ENCODE peak calls at places on chromosomes 2 and 18, in five cellular contexts. One of them, this sample, is unnamed.

GRCh38 chr2:17620280-17620679 is 79.8 kb downstream of the VSNL1 start:
- DNase-seq in CD8-positive, alpha-beta T cell: no peak
- DNase-seq in thoracic aorta: no peak
- DNase-seq in tibial artery: no peak
- DNase-seq in AG09319: no peak
- DNase-seq in this sample: no peak

GRCh38 chr2:29223851-29224692 is 108.9 kb downstream of the CLIP4 start:
- DNase-seq in CD8-positive, alpha-beta T cell: no peak
- DNase-seq in thoracic aorta: no peak
- DNase-seq in tibial artery: peak
- DNase-seq in AG09319: no peak
- DNase-seq in this sample: no peak

GRCh38 chr2:157837851-157838441 is 38.2 kb downstream of the ACVR1 start:
- DNase-seq in CD8-positive, alpha-beta T cell: no peak
- DNase-seq in thoracic aorta: no peak
- DNase-seq in tibial artery: peak
- DNase-seq in AG09319: no peak
- DNase-seq in this sample: no peak

GRCh38 chr2:39549718-39550464 is 112.8 kb upstream of the MAP4K3 start:
- DNase-seq in CD8-positive, alpha-beta T cell: no peak
- DNase-seq in thoracic aorta: no peak
- DNase-seq in tibial artery: no peak
- DNase-seq in AG09319: no peak
- DNase-seq in this sample: no peak

GRCh38 chr2:186848873-186849578 is at the start of gene ZSWIM2:
- DNase-seq in CD8-positive, alpha-beta T cell: no peak
- DNase-seq in thoracic aorta: peak
- DNase-seq in tibial artery: peak
- DNase-seq in AG09319: peak
- DNase-seq in this sample: peak

GRCh38 chr2:29940706-29941105 is 19.3 kb upstream of the ALK start:
- DNase-seq in CD8-positive, alpha-beta T cell: no peak
- DNase-seq in thoracic aorta: no peak
- DNase-seq in tibial artery: no peak
- DNase-seq in AG09319: no peak
- DNase-seq in this sample: no peak

GRCh38 chr2:227488045-227488444 is 16.1 kb downstream of the AGFG1 start:
- DNase-seq in CD8-positive, alpha-beta T cell: no peak
- DNase-seq in thoracic aorta: no peak
- DNase-seq in tibial artery: no peak
- DNase-seq in AG09319: no peak
- DNase-seq in this sample: no peak

GRCh38 chr2:213315168-213315876 is 31.1 kb downstream of the SPAG16 start:
- DNase-seq in CD8-positive, alpha-beta T cell: no peak
- DNase-seq in thoracic aorta: no peak
- DNase-seq in tibial artery: no peak
- DNase-seq in AG09319: no peak
- DNase-seq in this sample: no peak

GRCh38 chr18:52216104-52216503 is 123.9 kb upstream of the DCC start:
- DNase-seq in CD8-positive, alpha-beta T cell: no peak
- DNase-seq in thoracic aorta: no peak
- DNase-seq in tibial artery: no peak
- DNase-seq in AG09319: no peak
- DNase-seq in this sample: no peak

GRCh38 chr2:219612605-219613286 is 14.7 kb upstream of the SLC4A3 start:
- DNase-seq in CD8-positive, alpha-beta T cell: no peak
- DNase-seq in thoracic aorta: no peak
- DNase-seq in tibial artery: no peak
- DNase-seq in AG09319: no peak
- DNase-seq in this sample: peak

GRCh38 chr2:86634352-86634751 is 10.7 kb upstream of the RNF103 start:
- DNase-seq in CD8-positive, alpha-beta T cell: no peak
- DNase-seq in thoracic aorta: no peak
- DNase-seq in tibial artery: no peak
- DNase-seq in AG09319: no peak
- DNase-seq in this sample: no peak

GRCh38 chr2:1818404-1818803 is 74.1 kb upstream of the PXDN start:
- DNase-seq in CD8-positive, alpha-beta T cell: no peak
- DNase-seq in thoracic aorta: no peak
- DNase-seq in tibial artery: no peak
- DNase-seq in AG09319: no peak
- DNase-seq in this sample: no peak

GRCh38 chr2:6184532-6185302 is 492.5 kb downstream of the SOX11 start:
- DNase-seq in CD8-positive, alpha-beta T cell: no peak
- DNase-seq in thoracic aorta: no peak
- DNase-seq in tibial artery: no peak
- DNase-seq in AG09319: no peak
- DNase-seq in this sample: no peak

GRCh38 chr2:2872713-2873449 is 504.7 kb downstream of the EIPR1 start:
- DNase-seq in CD8-positive, alpha-beta T cell: no peak
- DNase-seq in thoracic aorta: no peak
- DNase-seq in tibial artery: no peak
- DNase-seq in AG09319: no peak
- DNase-seq in this sample: no peak

GRCh38 chr2:204776781-204777559 is 231.7 kb downstream of the PARD3B start:
- DNase-seq in CD8-positive, alpha-beta T cell: no peak
- DNase-seq in thoracic aorta: no peak
- DNase-seq in tibial artery: no peak
- DNase-seq in AG09319: peak
- DNase-seq in this sample: no peak

GRCh38 chr2:188813315-188813714 is 160.9 kb upstream of the COL3A1 start:
- DNase-seq in CD8-positive, alpha-beta T cell: no peak
- DNase-seq in thoracic aorta: no peak
- DNase-seq in tibial artery: no peak
- DNase-seq in AG09319: no peak
- DNase-seq in this sample: no peak

GRCh38 chr2:86790828-86791561 is at the start of gene CD8A:
- DNase-seq in CD8-positive, alpha-beta T cell: peak
- DNase-seq in thoracic aorta: no peak
- DNase-seq in tibial artery: no peak
- DNase-seq in AG09319: no peak
- DNase-seq in this sample: peak

GRCh38 chr2:35989523-35989922 is 366.1 kb upstream of the CRIM1 start:
- DNase-seq in CD8-positive, alpha-beta T cell: no peak
- DNase-seq in thoracic aorta: no peak
- DNase-seq in tibial artery: no peak
- DNase-seq in AG09319: no peak
- DNase-seq in this sample: no peak

GRCh38 chr2:157783180-157783579 is 93.0 kb downstream of the ACVR1 start:
- DNase-seq in CD8-positive, alpha-beta T cell: no peak
- DNase-seq in thoracic aorta: no peak
- DNase-seq in tibial artery: no peak
- DNase-seq in AG09319: no peak
- DNase-seq in this sample: no peak

GRCh38 chr2:219603784-219604183 is 6.1 kb downstream of the STK11IP start:
- DNase-seq in CD8-positive, alpha-beta T cell: no peak
- DNase-seq in thoracic aorta: no peak
- DNase-seq in tibial artery: no peak
- DNase-seq in AG09319: no peak
- DNase-seq in this sample: no peak

GRCh38 chr2:152409691-152410597 is 75.0 kb downstream of the FMNL2 start:
- DNase-seq in CD8-positive, alpha-beta T cell: no peak
- DNase-seq in thoracic aorta: no peak
- DNase-seq in tibial artery: no peak
- DNase-seq in AG09319: no peak
- DNase-seq in this sample: no peak

DNA sequence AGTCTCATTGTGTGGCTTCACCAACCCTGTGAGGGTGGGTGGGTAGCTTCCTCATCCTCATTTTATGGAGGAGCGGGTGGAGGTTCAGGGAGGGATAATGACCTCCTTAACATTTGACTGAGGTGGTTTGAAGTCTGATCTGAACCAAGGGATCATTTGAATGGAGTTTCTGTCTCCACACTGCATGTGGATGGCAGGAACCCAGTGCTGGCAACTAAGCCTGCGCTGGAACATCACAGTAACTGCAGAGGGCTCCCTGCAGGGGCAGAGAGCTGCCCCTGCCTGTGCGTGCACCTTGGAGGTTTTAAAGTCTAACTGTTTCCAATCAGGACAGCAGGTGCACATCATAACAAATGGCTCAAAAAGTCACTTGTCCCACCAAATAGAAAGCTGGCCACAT is 3.3 kb downstream of the AGAP1 start:
- DNase-seq in CD8-positive, alpha-beta T cell: no peak
- DNase-seq in thoracic aorta: no peak
- DNase-seq in tibial artery: no peak
- DNase-seq in AG09319: no peak
- DNase-seq in this sample: no peak
- TF ChIP-seq CTCF in CD8-positive, alpha-beta T cell: no peak
- TF ChIP-seq CTCF in thoracic aorta: no peak
- TF ChIP-seq CTCF in tibial artery: no peak
- TF ChIP-seq CTCF in AG09319: no peak
- TF ChIP-seq CTCF in this sample: no peak

DNA sequence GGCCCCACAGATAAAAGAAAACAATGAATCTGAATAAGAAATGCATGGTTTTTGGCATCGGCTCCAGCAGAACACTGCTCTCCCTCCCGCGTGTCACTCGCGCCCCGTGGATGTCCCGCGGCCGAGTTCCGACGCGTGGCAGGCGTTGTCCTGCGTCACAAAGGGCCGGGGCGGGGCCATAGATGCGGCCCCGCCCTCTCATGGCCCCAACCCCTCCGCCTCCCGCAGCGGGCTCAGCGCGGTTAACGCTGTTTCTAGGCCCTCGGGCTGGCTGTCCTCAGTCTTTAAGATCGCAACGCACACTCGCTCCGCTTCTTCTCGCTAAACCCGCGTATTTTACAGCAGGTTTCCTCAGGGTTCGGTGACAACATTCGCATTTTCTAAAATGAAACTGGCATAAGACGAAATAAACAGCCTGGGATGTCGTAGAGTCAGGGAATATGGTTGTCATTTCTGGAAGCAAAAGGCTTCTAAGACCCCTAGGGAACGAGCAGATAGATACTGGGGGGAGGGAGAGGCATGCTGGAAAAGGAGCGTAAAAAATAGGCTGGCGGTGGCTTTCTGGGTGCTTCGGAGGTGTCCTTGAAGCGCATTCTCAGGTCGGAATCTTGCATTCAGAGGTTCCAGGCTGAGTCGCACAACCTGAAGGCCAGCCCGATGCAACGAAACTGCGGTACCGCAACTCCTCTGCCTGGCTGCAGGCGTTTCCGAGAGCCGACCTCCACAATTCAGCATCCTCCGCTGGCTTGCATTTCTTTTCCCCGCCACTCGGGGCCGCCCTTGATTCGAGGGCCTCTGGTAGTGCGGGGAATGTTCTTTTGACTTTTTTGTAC is at the start of gene FKBP7:
- DNase-seq in CD8-positive, alpha-beta T cell: peak
- DNase-seq in thoracic aorta: peak
- DNase-seq in tibial artery: peak
- DNase-seq in AG09319: peak
- DNase-seq in this sample: peak
- TF ChIP-seq CTCF in CD8-positive, alpha-beta T cell: peak
- TF ChIP-seq CTCF in thoracic aorta: peak
- TF ChIP-seq CTCF in tibial artery: peak
- TF ChIP-seq CTCF in AG09319: peak
- TF ChIP-seq CTCF in this sample: peak

GRCh38 chr2:229564300-229564907 is 150.0 kb downstream of the DNER start:
- DNase-seq in CD8-positive, alpha-beta T cell: no peak
- DNase-seq in thoracic aorta: no peak
- DNase-seq in tibial artery: no peak
- DNase-seq in AG09319: no peak
- DNase-seq in this sample: no peak

GRCh38 chr2:229566380-229566779 is 148.0 kb downstream of the DNER start:
- DNase-seq in CD8-positive, alpha-beta T cell: no peak
- DNase-seq in thoracic aorta: no peak
- DNase-seq in tibial artery: no peak
- DNase-seq in AG09319: no peak
- DNase-seq in this sample: no peak

GRCh38 chr2:229563388-229563787 is 151.0 kb downstream of the DNER start:
- DNase-seq in CD8-positive, alpha-beta T cell: no peak
- DNase-seq in thoracic aorta: no peak
- DNase-seq in tibial artery: no peak
- DNase-seq in AG09319: no peak
- DNase-seq in this sample: no peak

GRCh38 chr2:229562472-229563127 is 151.8 kb downstream of the DNER start:
- DNase-seq in CD8-positive, alpha-beta T cell: no peak
- DNase-seq in thoracic aorta: no peak
- DNase-seq in tibial artery: no peak
- DNase-seq in AG09319: no peak
- DNase-seq in this sample: no peak
- TF ChIP-seq CTCF in CD8-positive, alpha-beta T cell: no peak
- TF ChIP-seq CTCF in thoracic aorta: no peak
- TF ChIP-seq CTCF in tibial artery: no peak
- TF ChIP-seq CTCF in AG09319: no peak
- TF ChIP-seq CTCF in this sample: no peak

GRCh38 chr2:209094221-209094620 is 329.6 kb upstream of the MAP2 start:
- DNase-seq in CD8-positive, alpha-beta T cell: no peak
- DNase-seq in thoracic aorta: no peak
- DNase-seq in tibial artery: no peak
- DNase-seq in AG09319: no peak
- DNase-seq in this sample: no peak

GRCh38 chr2:209095432-209095831 is 328.4 kb upstream of the MAP2 start:
- DNase-seq in CD8-positive, alpha-beta T cell: no peak
- DNase-seq in thoracic aorta: no peak
- DNase-seq in tibial artery: no peak
- DNase-seq in AG09319: no peak
- DNase-seq in this sample: no peak

GRCh38 chr2:209102319-209102718 is 321.5 kb upstream of the MAP2 start:
- DNase-seq in CD8-positive, alpha-beta T cell: no peak
- DNase-seq in thoracic aorta: no peak
- DNase-seq in tibial artery: no peak
- DNase-seq in AG09319: no peak
- DNase-seq in this sample: no peak

GRCh38 chr2:209097168-209097567 is 326.7 kb upstream of the MAP2 start:
- DNase-seq in CD8-positive, alpha-beta T cell: no peak
- DNase-seq in thoracic aorta: no peak
- DNase-seq in tibial artery: no peak
- DNase-seq in AG09319: no peak
- DNase-seq in this sample: no peak
- TF ChIP-seq CTCF in CD8-positive, alpha-beta T cell: no peak
- TF ChIP-seq CTCF in thoracic aorta: no peak
- TF ChIP-seq CTCF in tibial artery: no peak
- TF ChIP-seq CTCF in AG09319: no peak
- TF ChIP-seq CTCF in this sample: no peak

GRCh38 chr2:85132834-85133637 is at the start of gene TCF7L1:
- DNase-seq in CD8-positive, alpha-beta T cell: no peak
- DNase-seq in thoracic aorta: peak
- DNase-seq in tibial artery: peak
- DNase-seq in AG09319: peak
- DNase-seq in this sample: peak
- TF ChIP-seq CTCF in CD8-positive, alpha-beta T cell: no peak
- TF ChIP-seq CTCF in thoracic aorta: peak
- TF ChIP-seq CTCF in tibial artery: peak
- TF ChIP-seq CTCF in AG09319: peak
- TF ChIP-seq CTCF in this sample: no peak

This sample was measured in GM13976.